ENCODE peak calls at places on chromosomes 2 and 18, in nine cellular contexts. V, U, H, I, T, X, R, Z and D are unnamed samples.

GRCh38 chr18:26516964-26517363 is 31.4 kb downstream of the KCTD1 start:
- DNase-seq in X (no peak), V (no peak), R (no peak), T (no peak), H (no peak), Z (no peak), I (no peak), U (no peak), D (no peak)

GRCh38 chr2:54077088-54077900 is 38.1 kb upstream of the ACYP2 start:
- DNase-seq in U (no peak), V (no peak), I (no peak), T (no peak), Z (no peak), R (no peak), H (no peak), X (no peak), D (no peak)

GRCh38 chr2:235083822-235084221 is 132.0 kb downstream of the SH3BP4 start:
- DNase-seq in V (no peak), Z (no peak), I (no peak), X (no peak), H (no peak), U (no peak), T (no peak), R (no peak), D (no peak)

GRCh38 chr2:29397039-29397438 is 281.8 kb downstream of the CLIP4 start:
- DNase-seq in X (no peak), Z (no peak), U (no peak), R (no peak), T (no peak), V (no peak), I (no peak), H (no peak), D (no peak)

GRCh38 chr2:218386505-218387368 is 4.7 kb downstream of the SLC11A1 start:
- DNase-seq in I (no peak), R (no peak), Z (no peak), T (no peak), X (no peak), U (peak), H (no peak), V (no peak), D (no peak)

GRCh38 chr2:131112477-131113027 is 7.4 kb downstream of the PLEKHB2 start:
- DNase-seq in V (no peak), T (no peak), X (no peak), H (no peak), R (no peak), Z (no peak), U (no peak), I (no peak), D (no peak)

GRCh38 chr2:165818920-165819319 is 24.9 kb upstream of the GALNT3 start:
- DNase-seq in Z (no peak), I (no peak), U (no peak), H (no peak), R (no peak), T (no peak), X (no peak), V (no peak), D (no peak)

GRCh38 chr2:74399785-74400184 is 19.7 kb upstream of the DCTN1 start:
- DNase-seq in T (no peak), X (no peak), Z (no peak), U (no peak), R (no peak), V (peak), H (no peak), I (no peak), D (no peak)

GRCh38 chr2:102839668-102840388 is 78.0 kb downstream of the TMEM182 start:
- DNase-seq in T (no peak), V (peak), X (peak), H (no peak), R (no peak), I (no peak), Z (no peak), U (peak), D (no peak)

GRCh38 chr2:222142027-222142426 is 156.8 kb downstream of the PAX3 start:
- DNase-seq in X (no peak), V (no peak), R (no peak), U (no peak), Z (no peak), T (no peak), H (no peak), I (no peak), D (no peak)

GRCh38 chr2:127664895-127665225 is 10.5 kb downstream of the LIMS2 start:
- DNase-seq in H (no peak), T (no peak), Z (no peak), I (no peak), U (no peak), V (no peak), R (no peak), X (no peak), D (peak)

GRCh38 chr2:103960126-103960508 is 893.8 kb upstream of the POU3F3 start:
- DNase-seq in I (no peak), X (no peak), R (no peak), U (no peak), V (no peak), T (no peak), Z (no peak), H (no peak), D (no peak)

GRCh38 chr18:6741290-6741689 is 11.8 kb downstream of the ARHGAP28 start:
- DNase-seq in V (peak), I (no peak), T (no peak), X (no peak), H (no peak), Z (no peak), R (no peak), U (no peak), D (no peak)

GRCh38 chr18:66621816-66622576 is 18.1 kb upstream of the CDH19 start:
- DNase-seq in U (no peak), V (no peak), X (no peak), T (no peak), I (no peak), R (no peak), H (no peak), Z (no peak), D (no peak)

GRCh38 chr18:23992119-23992940 is 22.2 kb upstream of the TTC39C start:
- DNase-seq in T (peak), V (no peak), H (no peak), U (no peak), R (peak), Z (no peak), I (peak), X (no peak), D (no peak)

GRCh38 chr2:6168485-6168884 is 476.3 kb downstream of the SOX11 start:
- DNase-seq in H (no peak), Z (no peak), U (no peak), R (no peak), V (no peak), I (no peak), T (no peak), X (no peak), D (no peak)

GRCh38 chr2:141767051-141767450 is 363.8 kb downstream of the LRP1B start:
- DNase-seq in R (no peak), X (no peak), H (no peak), U (no peak), I (no peak), T (no peak), Z (no peak), V (no peak), D (no peak)

GRCh38 chr2:10172033-10172865 is 49.7 kb downstream of the RRM2 start:
- DNase-seq in R (no peak), U (peak), Z (no peak), X (no peak), I (no peak), T (no peak), V (no peak), H (no peak), D (no peak)

GRCh38 chr2:127342101-127342500 is 45.7 kb downstream of the MAP3K2 start:
- DNase-seq in I (no peak), V (peak), U (no peak), R (no peak), Z (no peak), T (no peak), H (no peak), X (no peak), D (no peak)

GRCh38 chr2:165903406-165903805 is 50.2 kb downstream of the TTC21B start:
- DNase-seq in I (no peak), U (no peak), R (no peak), H (no peak), V (no peak), T (no peak), Z (no peak), X (no peak), D (no peak)

GRCh38 chr2:96470636-96471035 is 34.5 kb downstream of the NEURL3 start:
- DNase-seq in T (peak), X (peak), U (peak), H (no peak), R (peak), Z (no peak), I (no peak), V (peak), D (peak)

GRCh38 chr2:114489143-114489542 is 46.7 kb downstream of the DPP10 start:
- DNase-seq in R (no peak), I (no peak), T (peak), Z (no peak), U (no peak), X (no peak), H (no peak), V (no peak), D (no peak)

GRCh38 chr2:238925816-238926215 is 77.9 kb downstream of the TWIST2 start:
- DNase-seq in Z (no peak), H (no peak), V (no peak), X (no peak), R (no peak), I (no peak), T (no peak), U (no peak), D (no peak)

GRCh38 chr2:240840435-240841060 is 20.5 kb upstream of the KIF1A start:
- DNase-seq in H (no peak), V (peak), X (peak), I (no peak), U (peak), T (peak), R (no peak), Z (peak), D (no peak)

GRCh38 chr18:47730795-47731194 is 199.7 kb downstream of the SMAD2 start:
- DNase-seq in R (no peak), Z (no peak), H (no peak), T (no peak), I (no peak), U (no peak), X (no peak), V (no peak), D (no peak)

GRCh38 chr2:64681479-64681967 is 27.8 kb upstream of the SERTAD2 start:
- DNase-seq in V (no peak), I (no peak), U (no peak), R (no peak), H (no peak), T (no peak), Z (no peak), X (no peak), D (no peak)

GRCh38 chr2:64797881-64798590 is 144.3 kb upstream of the SERTAD2 start:
- DNase-seq in V (no peak), I (no peak), Z (no peak), X (peak), T (no peak), H (no peak), R (no peak), U (no peak), D (no peak)

GRCh38 chr2:189574793-189575475 is 5.7 kb downstream of the SLC40A1 start:
- DNase-seq in I (no peak), U (no peak), T (no peak), X (no peak), V (peak), Z (no peak), H (no peak), R (no peak), D (no peak)

GRCh38 chr2:51695531-51695930 is 663.6 kb upstream of the NRXN1 start:
- DNase-seq in Z (no peak), I (no peak), V (no peak), T (no peak), R (no peak), X (no peak), H (no peak), U (no peak), D (no peak)

GRCh38 chr2:236535024-236535423 is 34.6 kb upstream of the ACKR3 start:
- DNase-seq in V (no peak), T (no peak), R (no peak), X (no peak), U (no peak), I (no peak), Z (no peak), H (no peak), D (no peak)

GRCh38 chr2:9748586-9748985 is 94.7 kb upstream of the TAF1B start:
- DNase-seq in Z (no peak), V (peak), T (no peak), I (no peak), U (no peak), R (no peak), X (no peak), H (no peak), D (no peak)

GRCh38 chr2:118969734-118970395 is 27.9 kb downstream of the MARCO start:
- DNase-seq in H (no peak), T (no peak), V (no peak), R (no peak), U (no peak), I (no peak), X (no peak), Z (no peak), D (no peak)